ENCODE peak calls at places on chromosomes 4 and X, in five cellular contexts. K is A549, W is transverse colon, J is sigmoid colon, E is ovary. S is an unnamed sample.

GRCh38 chrX:15497865-15498264 is 2.7 kb upstream of the BMX start:
- DNase-seq in J (no peak), K (peak), W (peak), E (peak), S (no peak)

GRCh38 chr4:155339999-155340398 is 36.8 kb downstream of the MAP9 start:
- DNase-seq in J (no peak), W (no peak), K (peak), E (no peak), S (no peak)

GRCh38 chr4:189048119-189048518 is 892.6 kb upstream of the FRG1 start:
- DNase-seq in J (no peak), E (no peak), W (no peak), K (no peak), S (no peak)

GRCh38 chr4:101977096-101977495 is 186.6 kb downstream of the BANK1 start:
- DNase-seq in W (no peak), J (no peak), E (no peak), K (peak), S (no peak)

GRCh38 chr4:184953421-184953820 is 64.9 kb upstream of the HELT start:
- DNase-seq in W (no peak), J (no peak), E (no peak), K (no peak), S (no peak)

GRCh38 chrX:38318606-38319005 is 8.7 kb downstream of the RPGR start:
- DNase-seq in K (no peak), J (no peak), W (no peak), E (no peak), S (no peak)

GRCh38 chr4:38819569-38819968 is 15.0 kb upstream of the TLR1 start:
- DNase-seq in E (no peak), W (no peak), K (no peak), J (no peak), S (no peak)

GRCh38 chr4:40316333-40316781 is 18.8 kb upstream of the CHRNA9 start:
- DNase-seq in E (peak), K (no peak), J (peak), W (no peak), S (no peak)

GRCh38 chr4:183424109-183424751 is 20.2 kb upstream of the CDKN2AIP start:
- DNase-seq in K (no peak), E (no peak), J (no peak), W (peak), S (no peak)

GRCh38 chr4:128354205-128354821 is 66.7 kb upstream of the PGRMC2 start:
- DNase-seq in E (no peak), W (peak), J (no peak), K (peak), S (peak)

GRCh38 chr4:160810415-160810814 is 1353.4 kb downstream of the FSTL5 start:
- DNase-seq in E (no peak), W (no peak), J (no peak), K (no peak), S (no peak)

GRCh38 chrX:138925330-138925729 is 213.8 kb upstream of the FGF13 start:
- DNase-seq in W (no peak), J (no peak), K (no peak), E (no peak), S (no peak)

GRCh38 chrX:84064164-84064563 is 123.8 kb downstream of the RPS6KA6 start:
- DNase-seq in K (no peak), E (no peak), W (no peak), J (no peak), S (no peak)

GRCh38 chr4:146450524-146450923 is 71.2 kb downstream of the SLC10A7 start:
- DNase-seq in W (no peak), J (no peak), K (no peak), E (no peak), S (no peak)

GRCh38 chr4:43776371-43776770 is 672.2 kb downstream of the KCTD8 start:
- DNase-seq in K (peak), W (no peak), E (no peak), J (no peak), S (no peak)

GRCh38 chr4:2217726-2218125 is 24.2 kb downstream of the HAUS3 start:
- DNase-seq in K (no peak), E (no peak), J (no peak), W (no peak), S (no peak)

GRCh38 chrX:40644175-40644574 is 3.2 kb downstream of the CXorf38 start:
- DNase-seq in W (no peak), J (no peak), K (no peak), E (no peak), S (peak)

GRCh38 chr4:43316813-43317212 is 424.3 kb downstream of the GRXCR1 start:
- DNase-seq in W (no peak), K (no peak), J (no peak), E (no peak), S (no peak)

GRCh38 chr4:88264338-88264737 is 20.0 kb downstream of the PPM1K start:
- DNase-seq in E (no peak), W (no peak), J (no peak), K (no peak), S (no peak)

GRCh38 chr4:10417720-10418119 is 39.5 kb downstream of the ZNF518B start:
- DNase-seq in K (no peak), W (no peak), E (no peak), J (no peak), S (no peak)

GRCh38 chr4:76251448-76252270 is at the start of gene FAM47E:
- DNase-seq in J (peak), W (peak), E (peak), K (peak), S (no peak)

GRCh38 chrX:63513825-63514574 is 162.9 kb upstream of the SPIN4 start:
- DNase-seq in K (no peak), E (no peak), J (no peak), W (no peak), S (peak)

GRCh38 chrX:33001107-33001506 is 210.2 kb downstream of the DMD start:
- DNase-seq in E (no peak), J (no peak), K (no peak), W (no peak), S (no peak)

GRCh38 chrX:8805974-8806373 is 4.8 kb upstream of the FAM9A start:
- DNase-seq in J (no peak), E (no peak), W (no peak), K (no peak), S (no peak)

GRCh38 chrX:9436812-9437211 is 28.0 kb upstream of the TBL1X start:
- DNase-seq in E (no peak), J (no peak), K (no peak), W (no peak), S (no peak)

GRCh38 chr4:124777007-124777406 is 64.5 kb upstream of the ANKRD50 start:
- DNase-seq in K (no peak), E (no peak), W (no peak), J (no peak), S (no peak)

DNA sequence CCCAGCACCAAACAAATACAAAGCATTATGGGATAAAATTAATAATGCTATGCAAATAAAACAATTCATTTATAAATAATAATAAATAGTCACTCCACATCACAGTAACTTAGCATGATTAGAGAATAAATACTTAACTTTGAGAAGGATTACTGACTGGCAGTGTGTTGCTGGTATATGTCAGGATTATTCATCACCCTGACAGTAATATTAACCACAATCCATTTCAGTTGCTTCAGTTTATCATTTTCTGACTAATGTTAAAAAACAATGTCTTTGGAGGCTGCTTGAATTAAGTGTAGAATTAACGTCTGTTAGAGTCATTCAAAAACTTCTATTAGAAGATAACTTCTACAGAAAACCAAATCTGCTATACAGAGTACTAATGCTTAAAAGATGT is 124.1 kb upstream of the MAB21L2 start:
- DNase-seq in J (no peak), W (no peak), E (no peak), K (no peak), S (no peak)
- TF ChIP-seq EP300 in J (no peak), W (no peak), E (no peak), K (no peak), S (no peak)

GRCh38 chr4:53307819-53308773 is 57.8 kb downstream of the SCFD2 start:
- DNase-seq in E (no peak), J (no peak), K (no peak), W (no peak), S (no peak)

GRCh38 chr4:53307210-53307609 is 58.7 kb downstream of the SCFD2 start:
- DNase-seq in W (no peak), K (no peak), E (no peak), J (no peak), S (no peak)

GRCh38 chr4:53309321-53310020 is 56.4 kb downstream of the SCFD2 start:
- DNase-seq in W (no peak), E (no peak), J (no peak), K (no peak), S (no peak)

DNA sequence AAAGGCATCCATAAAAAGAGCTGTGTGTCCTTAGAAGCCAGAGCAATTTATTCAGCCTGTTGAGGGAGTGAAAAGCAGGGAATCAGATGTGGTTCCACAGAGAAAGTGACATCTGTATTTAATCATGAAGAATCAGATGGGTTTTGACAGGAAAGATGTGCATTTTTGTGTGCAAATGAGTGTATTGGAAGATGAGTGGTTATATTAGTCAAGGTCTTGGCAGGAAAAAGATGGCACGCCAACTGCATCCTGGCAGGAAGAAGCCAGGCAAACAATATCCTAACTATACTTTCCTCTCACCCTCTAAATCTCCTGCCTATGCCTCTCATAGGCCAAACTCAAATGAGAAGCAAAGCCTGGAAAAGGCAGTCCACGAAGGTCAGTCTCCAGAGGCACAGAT is 59.1 kb downstream of the SCFD2 start:
- DNase-seq in W (no peak), K (no peak), J (no peak), E (no peak), S (no peak)
- TF ChIP-seq EP300 in W (no peak), K (no peak), J (no peak), E (no peak), S (no peak)

GRCh38 chr4:173520921-173521473 is 9.0 kb downstream of the HAND2 start:
- DNase-seq in E (no peak), J (peak), W (no peak), K (no peak), S (no peak)

GRCh38 chr4:173522160-173522873 is 7.7 kb downstream of the HAND2 start:
- DNase-seq in J (peak), W (peak), E (peak), K (no peak), S (peak)

GRCh38 chr4:173522874-173523395 is 7.1 kb downstream of the HAND2 start:
- DNase-seq in E (peak), K (no peak), J (no peak), W (no peak), S (no peak)

GRCh38 chr4:173519130-173520101 is 10.6 kb downstream of the HAND2 start:
- DNase-seq in K (no peak), W (no peak), E (peak), J (peak), S (no peak)

DNA sequence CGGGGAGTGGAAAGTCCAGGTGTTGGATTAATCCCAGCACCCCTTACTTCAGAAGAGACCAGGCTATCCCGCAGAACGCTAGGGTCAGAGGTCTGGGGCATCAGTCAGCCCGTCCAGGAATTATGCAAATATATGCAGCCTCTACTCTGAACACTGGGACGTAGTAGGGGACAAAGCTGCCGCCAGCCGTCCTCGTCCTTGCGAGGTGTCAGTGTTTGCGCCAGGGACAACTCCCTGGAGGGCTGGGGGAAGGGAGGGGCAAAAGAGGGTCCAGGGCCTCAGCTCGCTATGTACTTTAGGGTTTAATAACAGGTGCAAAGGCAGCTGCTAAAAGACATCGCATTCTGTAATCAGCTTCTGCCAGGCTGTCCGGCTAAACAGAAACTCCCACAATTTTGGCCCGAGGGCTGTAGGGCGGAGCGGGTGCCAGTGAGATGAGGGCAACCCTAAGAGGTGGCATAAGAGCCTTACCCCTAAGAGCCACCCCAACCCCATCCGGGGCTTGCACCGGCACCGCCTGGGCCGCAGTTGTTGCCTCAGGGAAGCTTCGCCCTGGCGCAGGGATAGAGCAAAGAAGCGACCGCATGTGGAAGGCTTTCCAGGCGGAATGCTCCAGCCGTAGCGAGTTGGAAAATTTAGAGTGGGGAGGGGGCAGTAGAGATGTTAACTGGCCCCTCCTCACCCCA is 8.4 kb downstream of the HAND2 start:
- DNase-seq in J (peak), K (no peak), E (peak), W (no peak), S (no peak)
- TF ChIP-seq EP300 in J (peak), K (no peak), E (no peak), W (no peak), S (no peak)

DNA sequence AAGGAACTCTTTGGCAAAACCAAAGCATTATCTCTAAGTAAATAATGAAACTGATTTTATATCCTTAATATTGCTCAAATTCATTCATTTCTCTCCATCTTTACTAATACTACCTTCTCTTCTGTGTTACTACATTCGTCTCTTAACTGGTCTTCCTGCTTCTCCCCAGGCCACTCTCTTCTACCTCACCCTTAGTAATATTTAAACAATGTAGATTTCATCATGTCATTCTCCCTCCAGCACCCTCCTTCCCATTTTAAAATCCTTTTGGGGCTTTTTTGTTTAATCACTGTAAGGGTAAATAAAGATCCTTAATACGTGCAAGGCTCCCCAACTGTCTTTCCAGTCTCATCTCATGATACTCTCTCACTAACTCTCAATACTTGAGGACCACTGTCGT is 19.4 kb downstream of the FHIP1A start:
- DNase-seq in K (no peak), E (no peak), J (no peak), W (no peak), S (no peak)
- TF ChIP-seq EP300 in K (no peak), E (no peak), J (no peak), W (no peak), S (no peak)

S was measured in tibial nerve.